ENCODE peak calls at places on chromosomes 1 and 21, in nine cellular contexts. B, C, A, X, I, K, G, N and Z are unnamed samples.
A peak's percentile ranks its signal among the peaks of the same experiment; 100 is the strongest.

GRCh38 chr1:59481915-59482505 is 185.1 kb downstream of the FGGY start:
- DNase-seq in B (no peak), C (no peak), A (no peak), X (no peak), I (no peak), K (no peak), G (no peak), N (no peak), Z (no peak)

GRCh38 chr1:116923421-116923820 is 13.7 kb downstream of the PTGFRN start:
- DNase-seq in B (no peak), C (no peak), A (no peak), X (no peak), I (no peak), K (no peak), G (no peak), N (no peak), Z (no peak)

GRCh38 chr21:25501996-25502665 is 105.2 kb downstream of the MRPL39 start:
- DNase-seq in B (no peak), C (no peak), A (no peak), X (no peak), I (no peak), K (no peak), G (no peak), N (no peak), Z (no peak)

GRCh38 chr1:7664147-7664892 is 106.8 kb upstream of the VAMP3 start:
- DNase-seq in B (no peak), C (peak; percentile 54), A (no peak), X (no peak), I (no peak), K (no peak), G (peak; percentile 38), N (no peak), Z (no peak)

GRCh38 chr1:69499203-69499803 is 68.4 kb upstream of the LRRC7 start:
- DNase-seq in B (no peak), C (no peak), A (no peak), X (no peak), I (no peak), K (no peak), G (no peak), N (no peak), Z (no peak)

GRCh38 chr1:12518956-12519707 is 98.9 kb downstream of the DHRS3 start:
- DNase-seq in B (no peak), C (no peak), A (no peak), X (peak; percentile 36), I (no peak), K (no peak), G (peak; percentile 96), N (no peak), Z (no peak)

GRCh38 chr1:244735404-244735803 is 82.5 kb downstream of the DESI2 start:
- DNase-seq in B (no peak), C (no peak), A (no peak), X (no peak), I (no peak), K (no peak), G (no peak), N (no peak), Z (no peak)

GRCh38 chr1:226370144-226370923 is 37.6 kb downstream of the PARP1 start:
- DNase-seq in B (no peak), C (no peak), A (no peak), X (no peak), I (no peak), K (no peak), G (no peak), N (no peak), Z (no peak)

GRCh38 chr1:156417700-156418015 is 48.6 kb downstream of the RHBG start:
- DNase-seq in B (no peak), C (no peak), A (no peak), X (no peak), I (peak; percentile 38), K (no peak), G (no peak), N (no peak), Z (no peak)

GRCh38 chr1:7650801-7651200 is 120.3 kb upstream of the VAMP3 start:
- DNase-seq in B (no peak), C (peak; percentile 41), A (no peak), X (no peak), I (no peak), K (no peak), G (peak; percentile 59), N (no peak), Z (no peak)

GRCh38 chr1:177848577-177848976 is 121.3 kb downstream of the SEC16B start:
- DNase-seq in B (no peak), C (no peak), A (no peak), X (no peak), I (no peak), K (no peak), G (no peak), N (no peak), Z (no peak)

GRCh38 chr1:160144921-160145320 is 6.5 kb upstream of the ATP1A4 start:
- DNase-seq in B (no peak), C (no peak), A (no peak), X (no peak), I (no peak), K (no peak), G (no peak), N (no peak), Z (no peak)

GRCh38 chr1:160148121-160148520 is 3.3 kb upstream of the ATP1A4 start:
- DNase-seq in B (no peak), C (no peak), A (no peak), X (no peak), I (no peak), K (no peak), G (no peak), N (no peak), Z (no peak)

GRCh38 chr1:160149235-160149634 is 2.2 kb upstream of the ATP1A4 start:
- DNase-seq in B (no peak), C (no peak), A (no peak), X (no peak), I (no peak), K (no peak), G (no peak), N (no peak), Z (no peak)

GRCh38 chr1:160143695-160144094 is 7.7 kb upstream of the ATP1A4 start:
- DNase-seq in B (no peak), C (no peak), A (no peak), X (no peak), I (no peak), K (no peak), G (no peak), N (no peak), Z (no peak)

DNA sequence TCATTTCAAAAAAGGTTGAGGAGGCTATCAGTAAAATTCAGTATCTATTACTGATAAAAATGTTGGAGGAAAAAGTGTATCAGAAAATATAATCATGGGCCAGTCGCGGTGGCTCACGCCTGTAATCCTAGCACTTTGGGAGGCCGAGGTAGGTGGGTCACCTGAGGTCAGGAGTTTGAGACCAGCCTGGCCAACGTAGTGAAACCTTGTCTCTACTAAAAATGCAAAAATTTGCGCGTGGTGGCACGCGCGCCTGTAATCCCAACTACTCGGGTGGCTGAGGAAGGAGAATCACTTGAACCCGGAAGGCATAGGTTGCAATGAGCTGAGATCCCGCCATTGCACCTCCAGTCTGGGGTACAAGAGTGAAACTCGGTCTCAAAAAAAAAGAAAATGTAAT is 5.3 kb upstream of the ATP1A4 start:
- DNase-seq in B (no peak), C (no peak), A (no peak), X (no peak), I (no peak), K (no peak), G (no peak), N (no peak), Z (no peak)
- H3K27ac ChIP-seq in B (no peak overlapping the region), C (no peak overlapping the region), A (no peak overlapping the region), X (no peak overlapping the region), I (no peak overlapping the region), K (no peak overlapping the region), G (no peak overlapping the region), N (no peak overlapping the region), Z (no peak overlapping the region)

DNA sequence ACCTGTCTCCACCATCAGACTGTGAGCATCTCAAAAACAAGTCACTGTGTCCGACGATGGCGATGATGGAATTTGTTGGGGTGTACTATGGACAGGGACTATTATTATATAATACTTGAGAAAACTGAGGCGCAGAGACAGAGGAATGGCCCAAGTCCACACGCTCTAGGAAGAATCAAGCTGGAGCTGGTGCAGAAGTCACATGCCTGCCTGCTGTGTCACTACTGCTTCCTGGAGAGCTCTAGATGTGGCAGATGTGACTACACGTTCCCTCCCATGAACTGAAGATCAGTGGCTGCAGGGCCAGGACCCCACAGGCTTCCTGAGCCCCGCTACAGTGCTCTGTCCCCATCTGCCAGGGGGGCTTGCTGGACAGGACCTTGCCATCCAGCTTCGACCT is 56.9 kb downstream of the TRABD2B start:
- DNase-seq in B (no peak), C (no peak), A (no peak), X (no peak), I (no peak), K (no peak), G (no peak), N (no peak), Z (no peak)
- H3K27ac ChIP-seq in B (no peak overlapping the region), C (no peak overlapping the region), A (no peak overlapping the region), X (no peak overlapping the region), I (no peak overlapping the region), K (no peak overlapping the region), G (peak overlapping the region; percentile 3), N (no peak overlapping the region), Z (no peak overlapping the region)

GRCh38 chr1:216461466-216461865 is 38.2 kb upstream of the USH2A start:
- DNase-seq in B (no peak), C (no peak), A (no peak), X (no peak), I (no peak), K (no peak), G (no peak), N (no peak), Z (no peak)
- H3K27ac ChIP-seq in B (no peak overlapping the region), C (no peak overlapping the region), A (no peak overlapping the region), X (no peak overlapping the region), I (no peak overlapping the region), K (no peak overlapping the region), G (no peak overlapping the region), N (no peak overlapping the region), Z (no peak overlapping the region)

GRCh38 chr21:42042651-42043050 is 28.5 kb upstream of the UMODL1 start:
- DNase-seq in B (no peak), C (no peak), A (no peak), X (no peak), I (no peak), K (no peak), G (peak; percentile 36), N (no peak), Z (no peak)

GRCh38 chr21:42041711-42042110 is 29.4 kb upstream of the UMODL1 start:
- DNase-seq in B (no peak), C (no peak), A (no peak), X (no peak), I (no peak), K (no peak), G (peak; percentile 19), N (no peak), Z (no peak)

GRCh38 chr21:42040411-42041180 is 30.4 kb upstream of the ZBTB21 start:
- DNase-seq in B (peak; percentile 57), C (no peak), A (peak; percentile 47), X (no peak), I (no peak), K (peak; percentile 79), G (peak; percentile 31), N (no peak), Z (no peak)

GRCh38 chr21:42039911-42040351 is 29.8 kb upstream of the ZBTB21 start:
- DNase-seq in B (no peak), C (no peak), A (no peak), X (no peak), I (no peak), K (no peak), G (peak; percentile 70), N (no peak), Z (no peak)

DNA sequence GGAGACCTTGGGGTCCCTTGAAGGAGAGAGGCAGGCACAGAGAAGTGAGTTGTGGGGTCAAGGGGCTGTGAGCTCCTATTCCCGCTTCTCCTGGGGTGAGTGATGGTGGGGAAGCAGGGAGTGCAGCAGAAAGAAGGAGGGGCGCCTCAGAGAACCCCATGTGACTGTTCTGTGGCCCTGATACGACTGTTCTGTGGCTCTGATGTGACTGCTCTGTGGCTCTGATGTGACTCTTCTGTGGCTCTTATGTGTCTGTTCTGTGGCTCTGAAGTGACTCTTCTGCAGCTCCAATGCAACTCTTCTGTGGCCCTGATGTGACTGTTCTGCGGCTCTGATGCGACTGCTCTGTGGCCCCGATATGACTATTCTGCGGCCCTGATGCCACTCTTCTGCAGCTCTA is 29.9 kb upstream of the UMODL1 start:
- DNase-seq in B (no peak), C (no peak), A (no peak), X (no peak), I (no peak), K (no peak), G (peak; percentile 0), N (no peak), Z (no peak)
- H3K27ac ChIP-seq in B (no peak overlapping the region), C (no peak overlapping the region), A (no peak overlapping the region), X (no peak overlapping the region), I (no peak overlapping the region), K (no peak overlapping the region), G (no peak overlapping the region), N (no peak overlapping the region), Z (no peak overlapping the region)